ENCODE peak calls at places on chromosome 12, in five cellular contexts. Q is tibial artery, J is PC-3, W is fibroblast of lung, H is thyroid gland. L is an unnamed sample.

GRCh38 chr12:83046019-83046418 is 359.3 kb downstream of the TMTC2 start:
- DNase-seq in J (no peak), H (no peak), W (no peak), Q (no peak), L (no peak)

GRCh38 chr12:113239811-113240331 is 18.6 kb downstream of the TPCN1 start:
- DNase-seq in J (no peak), W (no peak), H (peak; percentile 93), Q (peak; percentile 78), L (no peak)

GRCh38 chr12:34406228-34406995 is 384.1 kb downstream of the ALG10 start:
- DNase-seq in W (no peak), H (no peak), J (no peak), Q (peak; percentile 28), L (no peak)

GRCh38 chr12:115294443-115295133 is 610.6 kb upstream of the TBX3 start:
- DNase-seq in H (peak; percentile 23), W (peak; percentile 43), J (peak; percentile 36), Q (no peak), L (no peak)

GRCh38 chr12:111367661-111368221 is 1.2 kb downstream of the PHETA1 start:
- DNase-seq in J (peak; percentile 9), H (no peak), Q (no peak), W (peak; percentile 27), L (no peak)

GRCh38 chr12:5085896-5086295 is 42.2 kb downstream of the KCNA5 start:
- DNase-seq in J (peak; percentile 51), Q (no peak), H (no peak), W (peak; percentile 98), L (no peak)

GRCh38 chr12:75852143-75852542 is 179.4 kb downstream of the PHLDA1 start:
- DNase-seq in J (peak; percentile 72), H (peak; percentile 54), Q (no peak), W (peak; percentile 54), L (no peak)

GRCh38 chr12:110565919-110566871 is 16.9 kb downstream of the PPTC7 start:
- DNase-seq in H (no peak), J (peak; percentile 98), W (peak; percentile 41), Q (no peak), L (no peak)

GRCh38 chr12:128829870-128830504 is 6.2 kb upstream of the SLC15A4 start:
- DNase-seq in J (peak; percentile 66), H (no peak), W (no peak), Q (no peak), L (no peak)

GRCh38 chr12:30457621-30458289 is 237.9 kb downstream of the IPO8 start:
- DNase-seq in W (peak; percentile 74), J (peak; percentile 88), Q (no peak), H (no peak), L (no peak)

GRCh38 chr12:50241178-50241577 is 42.1 kb downstream of the LIMA1 start:
- DNase-seq in Q (no peak), J (peak; percentile 82), W (peak; percentile 49), H (no peak), L (no peak)

GRCh38 chr12:59149995-59150642 is 229.8 kb upstream of the LRIG3 start:
- DNase-seq in J (peak; percentile 91), Q (no peak), H (no peak), W (peak; percentile 77), L (no peak)

GRCh38 chr12:121005346-121005815 is 10.9 kb downstream of the C12orf43 start:
- DNase-seq in Q (no peak), H (no peak), W (peak; percentile 21), J (peak; percentile 72), L (peak; percentile 20)

GRCh38 chr12:122527478-122527944 is 462 bp downstream of the KNTC1 start:
- DNase-seq in Q (no peak), W (peak; percentile 29), H (no peak), J (peak; percentile 47), L (no peak)

GRCh38 chr12:109910969-109911348 is 10.9 kb downstream of the TCHP start:
- DNase-seq in W (peak; percentile 18), H (no peak), J (peak; percentile 64), Q (no peak), L (no peak)

GRCh38 chr12:53207042-53207441 is at the start of gene ITGB7:
- DNase-seq in H (no peak), Q (peak; percentile 63), W (no peak), J (no peak), L (peak; percentile 45)

GRCh38 chr12:27431185-27431584 is 15.4 kb upstream of the SMCO2 start:
- DNase-seq in H (no peak), W (no peak), Q (no peak), J (no peak), L (no peak)

GRCh38 chr12:93022603-93023340 is 93.7 kb upstream of the EEA1 start:
- DNase-seq in H (no peak), Q (no peak), J (no peak), W (peak; percentile 76), L (no peak)

GRCh38 chr12:4960547-4960946 is 50.8 kb downstream of the KCNA1 start:
- DNase-seq in H (no peak), J (no peak), W (no peak), Q (no peak), L (no peak)

GRCh38 chr12:98741229-98741614 is 96.1 kb downstream of the APAF1 start:
- DNase-seq in H (no peak), J (peak; percentile 75), Q (no peak), W (peak; percentile 56), L (no peak)

GRCh38 chr12:121697093-121697698 is 15.4 kb upstream of the TMEM120B start:
- DNase-seq in J (peak; percentile 88), H (no peak), W (peak; percentile 31), Q (no peak), L (no peak)

GRCh38 chr12:27277846-27278260 is 33.8 kb downstream of the STK38L start:
- DNase-seq in Q (no peak), H (peak; percentile 8), J (peak; percentile 83), W (peak; percentile 96), L (no peak)

GRCh38 chr12:29216797-29217583 is 67.9 kb downstream of the FAR2 start:
- DNase-seq in Q (no peak), J (no peak), H (no peak), W (peak; percentile 26), L (no peak)

GRCh38 chr12:127272864-127273263 is 994.1 kb upstream of the TMEM132C start:
- DNase-seq in W (peak; percentile 99), J (peak; percentile 99), Q (no peak), H (no peak), L (no peak)

GRCh38 chr12:59929091-59929490 is 333.3 kb downstream of the SLC16A7 start:
- DNase-seq in W (peak; percentile 44), H (no peak), J (peak; percentile 83), Q (no peak), L (no peak)

GRCh38 chr12:96198970-96199369 is 4.8 kb downstream of the ELK3 start:
- DNase-seq in Q (no peak), H (no peak), W (peak; percentile 95), J (peak; percentile 94), L (no peak)

DNA sequence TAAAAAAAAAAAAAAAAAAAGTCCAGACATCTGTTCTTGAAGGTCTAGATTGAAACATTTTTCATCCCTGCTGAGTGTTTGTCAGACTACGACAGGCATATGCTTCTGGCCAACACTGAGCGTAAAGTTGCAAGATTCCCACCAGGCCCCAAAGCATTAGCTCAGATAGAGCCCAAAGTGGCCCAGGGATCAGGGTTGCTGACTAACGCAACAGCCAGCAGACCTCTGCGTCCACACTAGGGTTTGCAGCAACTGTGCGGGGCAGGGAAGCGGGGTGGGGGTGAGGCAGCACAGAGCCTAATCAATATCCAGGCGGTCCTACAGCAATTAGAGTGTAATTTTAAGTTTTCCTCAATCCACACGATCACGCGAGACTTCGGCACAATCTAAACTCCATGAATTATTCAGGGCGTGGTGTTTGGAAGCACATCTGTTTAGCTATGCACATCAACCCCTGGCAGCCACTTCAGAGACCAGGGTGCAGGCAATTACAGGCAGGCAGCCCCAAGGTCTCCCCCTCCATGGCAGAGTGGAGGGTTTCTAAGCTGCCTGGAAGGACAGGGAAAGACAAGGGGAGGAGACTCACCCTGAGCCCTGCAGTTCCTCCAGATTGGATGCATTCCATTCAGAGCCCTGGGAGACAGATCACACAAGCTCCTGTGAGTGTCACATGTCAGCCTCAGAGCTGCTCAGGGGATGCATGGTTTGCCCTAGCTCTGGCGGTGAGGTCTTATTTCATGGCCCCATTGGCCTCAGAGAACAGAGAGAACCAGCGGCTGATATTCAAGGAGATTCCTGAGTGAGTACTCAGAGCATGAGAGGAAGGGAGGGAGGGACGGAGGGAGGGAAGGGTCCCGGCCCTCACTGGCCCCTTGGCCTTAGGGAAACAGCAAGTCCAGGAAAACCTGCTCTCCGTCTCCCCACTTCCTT is 55.4 kb downstream of the SSH1 start:
- DNase-seq in J (peak; percentile 13), W (peak; percentile 87), Q (peak; percentile 90), H (peak; percentile 42), L (no peak)
- H3K4me1 ChIP-seq in J (peaks cover 6% of the 10 kb centered on the region), W (peaks cover 52% of the 10 kb centered on the region), Q (peaks cover 38% of the 10 kb centered on the region), H (peaks cover 13% of the 10 kb centered on the region), L (no peaks in the 10 kb centered on the region)

DNA sequence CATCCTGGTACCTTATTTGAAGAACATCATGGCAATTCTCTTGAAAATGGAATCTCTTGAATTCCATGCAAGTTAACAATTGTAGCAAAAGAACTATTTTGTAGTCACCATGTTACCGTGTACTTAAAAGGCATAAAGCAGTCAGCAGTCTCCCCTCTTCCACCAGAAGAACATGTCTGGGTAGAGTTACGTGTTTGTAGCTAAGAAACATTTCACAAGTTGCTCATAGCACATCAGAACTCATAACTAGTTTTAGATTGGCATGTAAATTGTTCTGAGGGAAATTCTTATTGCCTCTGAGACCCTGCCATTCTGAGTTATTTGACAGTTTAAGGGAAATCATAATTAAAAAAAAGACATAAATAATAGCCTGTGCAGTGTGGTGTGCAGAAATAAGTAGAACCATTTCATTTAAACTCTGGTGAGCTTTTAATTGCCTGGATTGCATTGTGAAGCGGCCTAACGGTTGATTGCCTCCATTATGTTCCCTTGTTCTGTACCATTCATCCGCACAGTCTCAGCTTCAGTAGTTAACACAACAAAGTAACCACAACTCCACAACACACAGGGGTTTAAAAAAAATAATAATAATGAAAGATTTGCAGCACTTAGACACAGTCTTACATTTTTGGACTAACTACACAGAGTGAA is 2.6 kb downstream of the LMO3 start:
- DNase-seq in W (no peak), H (no peak), Q (no peak), J (no peak), L (no peak)
- H3K4me3 ChIP-seq in W (no peak overlapping the region), H (peak overlapping the region; percentile 46), Q (no peak overlapping the region), J (no peak overlapping the region), L (no peak overlapping the region)

GRCh38 chr12:25051171-25051570 is 102.3 kb upstream of the BCAT1 start:
- DNase-seq in W (no peak), Q (no peak), J (no peak), H (no peak), L (no peak)
- H3K27ac ChIP-seq in W (no peak overlapping the region), Q (no peak overlapping the region), J (no peak overlapping the region), H (no peak overlapping the region), L (peak overlapping the region; percentile 73)

GRCh38 chr12:68591716-68592437 is 18.8 kb upstream of the RAP1B start:
- DNase-seq in J (no peak), H (no peak), W (no peak), Q (no peak), L (peak; percentile 21)
- H3K4me1 ChIP-seq in J (no peaks in the 10 kb centered on the region), H (no peaks in the 10 kb centered on the region), W (no peaks in the 10 kb centered on the region), Q (no peaks in the 10 kb centered on the region), L (peaks cover 19% of the 10 kb centered on the region)

GRCh38 chr12:80709811-80710726 is 2.6 kb downstream of the MYF6 start:
- DNase-seq in J (peak; percentile 39), Q (no peak), W (no peak), H (no peak), L (no peak)
- H3K4me3 ChIP-seq in J (no peak overlapping the region), Q (no peak overlapping the region), W (no peak overlapping the region), H (no peak overlapping the region), L (no peak overlapping the region)